ENCODE peak calls at places on chromosomes 13 and 19, in four cellular contexts. U is K562, P is H1, F is HepG2. R is an unnamed sample.

GRCh38 chr13:66210677-66211076 is 1019.5 kb downstream of the PCDH9 start:
- DNase-seq in U (no peak), F (no peak), P (no peak), R (peak)

GRCh38 chr19:18776288-18776594 is 14.9 kb downstream of the COMP start:
- DNase-seq in F (no peak), U (peak), P (no peak), R (no peak)

GRCh38 chr13:114286808-114287207 is 5.4 kb downstream of the UPF3A start:
- DNase-seq in P (no peak), U (no peak), F (no peak), R (no peak)

GRCh38 chr19:15417699-15418098 is 1.1 kb downstream of the AKAP8L start:
- DNase-seq in F (no peak), U (no peak), P (no peak), R (peak)

GRCh38 chr13:95480131-95480545 is 72.4 kb upstream of the CLDN10 start:
- DNase-seq in F (no peak), U (no peak), P (no peak), R (peak)

GRCh38 chr19:46402725-46403124 is 10.6 kb downstream of the CCDC8 start:
- DNase-seq in F (no peak), U (no peak), P (no peak), R (no peak)

GRCh38 chr19:19403373-19403901 is 2.0 kb upstream of the GATAD2A start:
- DNase-seq in F (no peak), U (no peak), P (no peak), R (no peak)

GRCh38 chr19:18537431-18537830 is 5.9 kb downstream of the FKBP8 start:
- DNase-seq in F (no peak), U (no peak), P (no peak), R (no peak)

GRCh38 chr13:23180711-23181110 is at the start of gene SGCG:
- DNase-seq in P (no peak), U (no peak), F (no peak), R (no peak)

GRCh38 chr19:55080915-55081772 is 5.5 kb downstream of the EPS8L1 start:
- DNase-seq in U (peak), F (peak), P (peak), R (peak)

GRCh38 chr19:11226716-11227166 is 12.7 kb upstream of the ANGPTL8 start:
- DNase-seq in U (no peak), F (no peak), P (no peak), R (no peak)
- TF ChIP-seq JUN in U (no peak), F (no peak), P (no peak), R (no peak)

GRCh38 chr13:94006271-94006670 is 473.2 kb downstream of the DCT start:
- DNase-seq in P (no peak), F (peak), U (no peak), R (no peak)
- TF ChIP-seq POLR2AphosphoS5 in P (no peak), F (no peak), U (no peak), R (no peak)

GRCh38 chr13:35923347-35923746 is 207.8 kb downstream of the DCLK1 start:
- DNase-seq in P (no peak), F (no peak), U (no peak), R (peak)
- TF ChIP-seq EZH2 in P (no peak), F (no peak), U (no peak), R (no peak)

GRCh38 chr13:109761695-109762094 is 24.7 kb downstream of the IRS2 start:
- DNase-seq in P (no peak), F (no peak), U (no peak), R (no peak)
- TF ChIP-seq JUN in P (no peak), F (no peak), U (no peak), R (no peak)